ENCODE peak calls at places on chromosomes 2 and 18, in eight cellular contexts. Z, C, R, F, V, O, J and M are unnamed samples.

GRCh38 chr2:37856101-37856751 is 68.9 kb upstream of the RMDN2 start:
- DNase-seq in Z (no peak), R (no peak), C (no peak), F (no peak), V (peak), O (no peak), J (no peak), M (no peak)

GRCh38 chr2:189492451-189492850 is 51.2 kb downstream of the WDR75 start:
- DNase-seq in Z (no peak), C (peak), R (no peak), O (no peak), F (no peak), J (no peak), V (no peak), M (no peak)

GRCh38 chr2:18244840-18245239 is 315.6 kb downstream of the RDH14 start:
- DNase-seq in C (no peak), F (no peak), O (no peak), Z (peak), J (peak), R (no peak), V (no peak), M (peak)

GRCh38 chr2:3596891-3597290 is 2.0 kb downstream of the COLEC11 start:
- DNase-seq in V (no peak), O (no peak), J (no peak), F (no peak), R (no peak), C (no peak), Z (no peak), M (no peak)

GRCh38 chr2:88350641-88351601 is 101.6 kb downstream of the FOXI3 start:
- DNase-seq in Z (peak), O (no peak), V (peak), F (peak), C (no peak), R (peak), J (peak), M (peak)

GRCh38 chr18:59008302-59008974 is 131.2 kb upstream of the SEC11C start:
- DNase-seq in R (no peak), Z (peak), F (no peak), V (peak), O (no peak), J (no peak), C (no peak), M (peak)

GRCh38 chr2:231396058-231396821 is 730 bp downstream of the B3GNT7 start:
- DNase-seq in O (no peak), C (no peak), J (no peak), V (no peak), Z (no peak), R (peak), F (no peak), M (no peak)

GRCh38 chr2:237931205-237931721 is 35.6 kb upstream of the UBE2F start:
- DNase-seq in O (no peak), J (no peak), V (no peak), C (no peak), F (no peak), R (no peak), Z (no peak), M (no peak)

GRCh38 chr2:162932416-162932815 is 93.8 kb upstream of the KCNH7 start:
- DNase-seq in C (no peak), J (no peak), O (no peak), F (no peak), Z (no peak), R (no peak), V (no peak), M (no peak)

GRCh38 chr2:2756886-2757285 is 425.8 kb upstream of the MYT1L start:
- DNase-seq in Z (no peak), O (no peak), C (no peak), R (no peak), V (no peak), J (no peak), F (no peak), M (no peak)

GRCh38 chr2:186695081-186695756 is 1.4 kb downstream of the FAM171B start:
- DNase-seq in J (no peak), F (no peak), V (peak), R (peak), Z (no peak), O (no peak), C (no peak), M (no peak)

GRCh38 chr2:171811229-171811628 is 82.8 kb downstream of the SLC25A12 start:
- DNase-seq in C (peak), V (peak), J (peak), O (no peak), Z (no peak), R (no peak), F (no peak), M (peak)

GRCh38 chr2:39424951-39425350 is 12.1 kb downstream of the MAP4K3 start:
- DNase-seq in R (no peak), F (no peak), Z (no peak), V (no peak), C (no peak), O (no peak), J (no peak), M (no peak)

GRCh38 chr2:156192468-156192867 is 140.1 kb downstream of the NR4A2 start:
- DNase-seq in Z (no peak), C (no peak), O (no peak), J (no peak), F (no peak), V (no peak), R (no peak), M (no peak)

GRCh38 chr2:221567231-221567760 is 4.8 kb downstream of the EPHA4 start:
- DNase-seq in Z (no peak), R (no peak), J (no peak), C (no peak), O (no peak), V (no peak), F (no peak), M (no peak)

GRCh38 chr2:161170917-161171594 is 10.8 kb downstream of the TANK start:
- DNase-seq in O (no peak), R (no peak), F (no peak), C (no peak), Z (no peak), V (peak), J (no peak), M (peak)

GRCh38 chr2:171878481-171878993 is 15.5 kb downstream of the SLC25A12 start:
- DNase-seq in F (no peak), C (no peak), Z (no peak), O (no peak), J (peak), V (peak), R (no peak), M (no peak)

GRCh38 chr2:23199115-23199918 is 185.7 kb upstream of the KLHL29 start:
- DNase-seq in F (no peak), R (peak), J (no peak), V (peak), C (no peak), O (no peak), Z (no peak), M (peak)

GRCh38 chr2:241272722-241273551 is 42.5 kb downstream of the HDLBP start:
- DNase-seq in R (peak), Z (peak), F (peak), C (no peak), J (peak), V (peak), O (no peak), M (peak)

GRCh38 chr2:21966139-21966538 is 842.4 kb downstream of the TDRD15 start:
- DNase-seq in J (no peak), C (no peak), O (no peak), V (peak), R (no peak), F (no peak), Z (no peak), M (no peak)

GRCh38 chr18:41530959-41531358 is 424.1 kb upstream of the PIK3C3 start:
- DNase-seq in J (no peak), V (no peak), R (no peak), F (no peak), C (no peak), O (no peak), Z (no peak), M (no peak)

GRCh38 chr18:21682276-21683051 is 22.1 kb downstream of the ABHD3 start:
- DNase-seq in F (peak), Z (no peak), R (peak), C (peak), O (no peak), J (no peak), V (peak), M (peak)

GRCh38 chr2:70569559-70569958 is 15.9 kb upstream of the TGFA start:
- DNase-seq in J (no peak), O (no peak), R (no peak), C (no peak), F (no peak), Z (no peak), V (no peak), M (no peak)

GRCh38 chr2:85717308-85718005 is 23.3 kb downstream of the GNLY start:
- DNase-seq in O (no peak), V (peak), Z (no peak), F (no peak), R (no peak), C (no peak), J (no peak), M (peak)

GRCh38 chr2:19762959-19763605 is 138.7 kb downstream of the TTC32 start:
- DNase-seq in V (no peak), F (no peak), J (no peak), R (no peak), O (no peak), C (peak), Z (no peak), M (no peak)

GRCh38 chr2:168002021-168002553 is 245.3 kb downstream of the STK39 start:
- DNase-seq in F (no peak), V (peak), R (no peak), O (no peak), C (peak), Z (no peak), J (no peak), M (peak)

GRCh38 chr2:20781656-20782265 is 41.1 kb downstream of the LDAH start:
- DNase-seq in F (no peak), C (no peak), Z (no peak), R (peak), J (peak), V (peak), O (no peak), M (peak)

GRCh38 chr18:10490401-10491289 is 35.2 kb upstream of the NAPG start:
- DNase-seq in V (no peak), O (no peak), C (no peak), J (peak), F (peak), R (peak), Z (peak), M (no peak)

GRCh38 chr2:102186676-102187190 is at the start of gene IL1RL2:
- DNase-seq in R (no peak), F (no peak), O (no peak), J (no peak), V (peak), C (no peak), Z (no peak), M (no peak)

GRCh38 chr2:134384131-134384530 is 130.3 kb downstream of the MGAT5 start:
- DNase-seq in V (no peak), Z (no peak), J (no peak), O (no peak), R (no peak), F (no peak), C (no peak), M (no peak)

GRCh38 chr18:44309185-44309584 is 371.5 kb upstream of the SETBP1 start:
- DNase-seq in C (no peak), F (no peak), Z (no peak), R (no peak), O (no peak), V (peak), J (no peak), M (no peak)

GRCh38 chr2:176804392-176804791 is 408.2 kb upstream of the HNRNPA3 start:
- DNase-seq in V (no peak), C (no peak), R (no peak), J (no peak), O (no peak), F (no peak), Z (no peak), M (no peak)

GRCh38 chr2:239774933-239775622 is 250.1 kb downstream of the NDUFA10 start:
- DNase-seq in V (no peak), Z (no peak), R (no peak), O (no peak), C (no peak), F (no peak), J (no peak), M (no peak)

GRCh38 chr2:46847726-46848421 is 67.7 kb downstream of the MCFD2 start:
- DNase-seq in F (no peak), R (no peak), C (peak), J (no peak), O (no peak), Z (no peak), V (peak), M (no peak)

GRCh38 chr18:45106331-45106774 is 425.7 kb downstream of the SETBP1 start:
- DNase-seq in V (peak), Z (no peak), C (no peak), J (no peak), O (no peak), R (peak), F (no peak), M (no peak)

GRCh38 chr2:186229265-186229664 is 256.8 kb upstream of the ZC3H15 start:
- DNase-seq in Z (no peak), R (no peak), O (no peak), C (no peak), F (no peak), V (no peak), J (no peak), M (no peak)

GRCh38 chr2:99880148-99880983 is 262.0 kb downstream of the AFF3 start:
- DNase-seq in R (no peak), C (peak), F (no peak), V (peak), Z (no peak), O (peak), J (peak), M (peak)

GRCh38 chr18:73296686-73297085 is 428.9 kb upstream of the NETO1 start:
- DNase-seq in O (no peak), Z (no peak), F (no peak), R (no peak), J (no peak), C (no peak), V (no peak), M (no peak)

GRCh38 chr2:99981840-99982239 is 160.6 kb downstream of the AFF3 start:
- DNase-seq in C (no peak), Z (no peak), R (no peak), J (no peak), V (no peak), O (no peak), F (no peak), M (no peak)

GRCh38 chr2:203721770-203722169 is 15.3 kb downstream of the CD28 start:
- DNase-seq in F (no peak), Z (no peak), V (no peak), R (no peak), J (no peak), C (no peak), O (no peak), M (no peak)
- TF ChIP-seq CTCF in F (no peak), Z (no peak), V (no peak), R (no peak), J (no peak), C (no peak), O (no peak), M (no peak)

GRCh38 chr2:10142640-10142965 is 20.1 kb downstream of the RRM2 start:
- DNase-seq in O (no peak), F (no peak), J (no peak), Z (no peak), R (no peak), V (no peak), C (no peak), M (no peak)

GRCh38 chr2:10139536-10139935 is 17.0 kb downstream of the RRM2 start:
- DNase-seq in V (no peak), C (no peak), Z (no peak), R (no peak), F (no peak), J (no peak), O (no peak), M (no peak)

GRCh38 chr2:10144771-10145518 is 22.4 kb downstream of the RRM2 start:
- DNase-seq in R (no peak), J (no peak), Z (no peak), V (no peak), O (peak), F (no peak), C (no peak), M (no peak)

GRCh38 chr2:10140841-10141610 is 18.5 kb downstream of the RRM2 start:
- DNase-seq in C (no peak), O (peak), Z (no peak), V (no peak), J (no peak), F (no peak), R (no peak), M (no peak)

GRCh38 chr2:10141736-10142639 is 19.4 kb downstream of the RRM2 start:
- DNase-seq in F (no peak), Z (peak), C (no peak), V (no peak), R (peak), O (peak), J (peak), M (no peak)
- TF ChIP-seq CTCF in F (peak), Z (peak), C (peak), V (peak), R (peak), O (peak), J (peak), M (peak)

GRCh38 chr18:55589625-55590291 is 1.8 kb upstream of the TCF4 start:
- DNase-seq in C (peak), F (peak), Z (peak), V (peak), J (peak), R (peak), O (peak), M (peak)
- TF ChIP-seq CTCF in C (no peak), F (no peak), Z (peak), V (no peak), J (no peak), R (no peak), O (no peak), M (no peak)

DNA sequence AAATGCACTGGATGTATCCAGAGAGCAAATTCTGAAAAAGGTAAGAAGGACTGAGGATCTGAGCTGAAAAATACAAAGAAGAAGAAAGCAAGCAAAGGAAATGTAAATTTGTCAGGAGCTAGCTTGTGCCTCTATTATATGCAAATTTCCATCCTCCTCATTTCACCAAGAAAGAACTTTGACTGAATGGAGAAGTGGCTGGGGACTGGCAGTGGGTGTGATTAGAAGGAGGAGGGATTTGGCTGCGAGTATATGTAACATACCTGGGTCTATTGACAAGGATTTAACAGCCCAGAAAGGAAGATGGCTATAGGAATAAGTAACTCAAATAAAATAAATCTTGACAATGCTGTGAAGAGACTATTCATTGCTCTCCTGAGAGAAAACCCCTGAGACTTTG is 19.4 kb upstream of the RIT2 start:
- DNase-seq in C (no peak), F (no peak), J (no peak), V (no peak), Z (no peak), O (no peak), R (no peak), M (no peak)
- TF ChIP-seq CTCF in C (no peak), F (no peak), J (no peak), V (no peak), Z (no peak), O (no peak), R (no peak), M (no peak)

DNA sequence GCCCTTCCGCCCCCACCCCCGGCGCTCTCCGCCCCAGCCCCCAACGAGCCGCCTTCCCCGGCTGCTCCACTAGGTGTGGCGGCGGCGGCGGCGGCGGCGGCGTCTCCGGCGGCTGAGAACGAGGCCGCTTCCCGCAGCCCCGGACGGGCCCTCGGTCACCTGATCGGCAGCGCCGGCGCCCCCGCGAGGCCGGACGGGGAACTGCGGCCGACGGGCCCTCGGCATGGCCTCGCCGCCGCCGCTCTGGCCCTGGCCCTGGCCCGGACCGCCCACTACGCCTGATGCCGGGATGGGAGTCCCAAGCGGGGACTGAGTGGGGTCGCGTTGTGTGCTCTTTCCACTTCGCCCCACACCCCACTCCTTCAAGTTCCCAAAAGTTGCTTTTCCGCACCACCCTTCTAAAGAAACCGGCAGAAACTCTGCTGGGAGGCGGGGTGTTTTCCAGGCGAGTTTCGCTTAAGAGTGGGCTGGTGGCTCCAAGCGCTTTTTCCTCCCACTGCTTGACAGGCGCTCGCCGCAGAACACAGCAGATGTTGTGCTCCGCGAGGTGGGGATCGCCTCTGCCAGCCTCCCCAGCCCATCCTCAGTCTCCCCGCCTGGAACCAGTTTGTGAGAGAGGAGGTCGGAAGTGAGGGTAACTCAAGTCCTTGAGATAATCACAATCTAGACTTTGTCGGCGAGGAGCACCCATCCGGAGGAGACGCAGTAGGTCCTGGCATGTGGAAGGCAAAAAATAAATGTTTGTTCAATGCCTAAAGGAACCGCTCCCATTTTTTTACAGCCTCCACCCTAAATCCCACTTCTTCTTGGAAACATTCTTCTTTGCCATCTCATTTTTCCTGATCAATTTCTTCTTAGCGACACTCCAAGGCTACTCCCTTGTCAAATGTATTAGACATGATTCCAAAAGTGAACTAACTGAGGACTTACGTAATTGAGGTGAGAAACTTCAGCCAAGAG is at the start of gene NCKAP1:
- DNase-seq in V (peak), R (peak), O (peak), F (peak), J (peak), C (no peak), Z (peak), M (peak)
- TF ChIP-seq CTCF in V (peak), R (peak), O (peak), F (peak), J (peak), C (peak), Z (peak), M (peak)

GRCh38 chr2:8985561-8986326 is 17.7 kb downstream of the MBOAT2 start:
- DNase-seq in J (no peak), R (no peak), V (no peak), C (no peak), O (no peak), F (no peak), Z (no peak), M (no peak)
- TF ChIP-seq CTCF in J (no peak), R (no peak), V (no peak), C (no peak), O (no peak), F (no peak), Z (no peak), M (no peak)